ENCODE peak calls at places on chromosome 21, in five cellular contexts. L is mammary epithelial cell, U is nephron progenitor cell, E is OCI-LY7, T is fibroblast of villous mesenchyme. Y is an unnamed sample.

GRCh38 chr21:25871566-25871965 is 136.8 kb downstream of the GABPA start:
- DNase-seq in L (no peak), U (no peak), E (peak; percentile 2), T (no peak), Y (no peak)

GRCh38 chr21:38853421-38853919 is 47.7 kb downstream of the ETS2 start:
- DNase-seq in L (peak; percentile 98), U (no peak), E (peak; percentile 71), T (peak; percentile 94), Y (no peak)

GRCh38 chr21:43277481-43278351 is 108.9 kb downstream of the CRYAA start:
- DNase-seq in L (no peak), U (no peak), E (no peak), T (peak; percentile 30), Y (no peak)

GRCh38 chr21:33841561-33841960 is 74.0 kb downstream of the ATP5PO start:
- DNase-seq in L (no peak), U (no peak), E (no peak), T (no peak), Y (no peak)

GRCh38 chr21:39325458-39325857 is 12.0 kb upstream of the BRWD1 start:
- DNase-seq in L (no peak), U (no peak), E (no peak), T (no peak), Y (no peak)

GRCh38 chr21:40191196-40191595 is 324.0 kb downstream of the PCP4 start:
- DNase-seq in L (no peak), U (no peak), E (no peak), T (no peak), Y (no peak)

GRCh38 chr21:14767192-14767852 is 221.2 kb upstream of the SAMSN1 start:
- DNase-seq in L (no peak), U (no peak), E (no peak), T (no peak), Y (no peak)

GRCh38 chr21:41246808-41247207 is 69.8 kb upstream of the FAM3B start:
- DNase-seq in L (no peak), U (no peak), E (no peak), T (no peak), Y (no peak)

GRCh38 chr21:14943636-14944035 is 121.2 kb downstream of the NRIP1 start:
- DNase-seq in L (no peak), U (no peak), E (no peak), T (no peak), Y (no peak)

GRCh38 chr21:27251752-27252151 is 284.9 kb upstream of the ADAMTS5 start:
- DNase-seq in L (no peak), U (no peak), E (no peak), T (no peak), Y (no peak)
- TF ChIP-seq CTCF in L (no peak), U (no peak), E (no peak), T (no peak), Y (no peak)

DNA sequence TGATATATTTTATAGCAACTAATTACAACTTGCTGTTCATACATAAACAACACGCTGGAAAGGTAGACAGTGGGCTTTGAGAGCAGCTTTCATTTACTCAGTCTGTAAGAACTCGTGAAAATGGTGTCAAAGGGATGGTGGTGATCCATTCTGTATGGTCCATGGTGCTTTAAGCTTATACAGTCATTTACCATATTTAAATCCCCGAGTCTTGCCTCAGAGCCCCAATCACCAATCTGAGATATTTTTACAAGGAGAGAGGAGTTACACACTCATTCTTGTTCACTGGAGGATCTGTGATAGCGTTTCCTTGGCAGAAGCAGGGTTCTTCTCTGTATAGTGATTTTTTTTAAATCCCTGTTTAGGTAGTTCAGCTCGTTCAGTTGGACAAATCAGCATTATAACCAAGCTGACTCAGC is 694.6 kb downstream of the USP25 start:
- DNase-seq in L (peak; percentile 52), U (no peak), E (no peak), T (peak; percentile 25), Y (no peak)
- TF ChIP-seq CTCF in L (no peak), U (no peak), E (no peak), T (no peak), Y (no peak)

GRCh38 chr21:32525282-32525681 is 60.0 kb downstream of the TCP10L start:
- DNase-seq in L (no peak), U (no peak), E (no peak), T (no peak), Y (no peak)

GRCh38 chr21:32521736-32522360 is 63.5 kb downstream of the TCP10L start:
- DNase-seq in L (no peak), U (no peak), E (no peak), T (no peak), Y (no peak)

GRCh38 chr21:32520885-32521735 is 64.2 kb downstream of the TCP10L start:
- DNase-seq in L (peak; percentile 68), U (no peak), E (no peak), T (peak; percentile 99), Y (no peak)

GRCh38 chr21:32523463-32523862 is 61.9 kb downstream of the TCP10L start:
- DNase-seq in L (no peak), U (no peak), E (no peak), T (no peak), Y (no peak)

GRCh38 chr21:32524010-32524719 is 61.2 kb downstream of the TCP10L start:
- DNase-seq in L (peak; percentile 38), U (no peak), E (no peak), T (peak; percentile 97), Y (no peak)
- TF ChIP-seq CTCF in L (no peak), U (no peak), E (no peak), T (no peak), Y (no peak)

GRCh38 chr21:30072496-30072895 is 94.1 kb downstream of the CLDN17 start:
- DNase-seq in L (peak; percentile 66), U (peak; percentile 20), E (no peak), T (no peak), Y (no peak)
- TF ChIP-seq CTCF in L (peak; percentile 67), U (peak; percentile 28), E (peak; percentile 12), T (no peak), Y (no peak)

DNA sequence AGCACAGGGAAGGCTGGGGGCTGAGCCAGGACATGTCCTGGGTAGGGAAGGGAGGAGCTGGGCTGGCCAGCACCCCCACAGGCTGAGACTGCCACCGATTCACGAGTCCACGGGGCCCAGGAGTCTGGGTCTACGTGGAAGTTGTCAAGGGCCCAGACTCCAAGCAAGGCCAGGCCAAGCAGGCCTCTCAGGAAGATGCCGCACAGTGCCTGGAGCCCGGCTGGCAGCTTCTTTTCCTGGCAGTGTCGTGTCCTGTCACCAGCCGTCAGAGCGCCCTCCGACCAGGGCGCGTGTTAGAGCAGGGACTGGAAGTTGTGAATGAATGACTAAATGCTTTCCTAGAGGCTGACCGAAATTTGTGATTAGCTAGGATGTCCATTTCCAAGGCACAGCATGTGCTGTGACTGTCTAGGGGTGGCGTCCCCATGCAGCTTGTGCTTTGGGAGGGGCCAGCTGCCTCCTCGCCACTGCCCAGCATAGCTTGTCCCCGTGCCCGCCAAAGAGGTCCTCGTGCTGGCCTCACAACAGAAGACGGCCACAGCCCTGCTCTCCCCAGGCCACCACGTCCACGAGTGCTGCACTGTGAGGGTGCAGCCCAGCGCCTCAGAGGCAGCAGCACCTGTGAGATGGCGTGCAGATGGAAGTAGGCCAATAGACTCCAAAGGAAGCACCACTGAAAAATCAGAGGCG is 147.4 kb upstream of the COL6A1 start:
- DNase-seq in L (no peak), U (no peak), E (no peak), T (no peak), Y (no peak)
- TF ChIP-seq CTCF in L (no peak), U (no peak), E (no peak), T (no peak), Y (no peak)

DNA sequence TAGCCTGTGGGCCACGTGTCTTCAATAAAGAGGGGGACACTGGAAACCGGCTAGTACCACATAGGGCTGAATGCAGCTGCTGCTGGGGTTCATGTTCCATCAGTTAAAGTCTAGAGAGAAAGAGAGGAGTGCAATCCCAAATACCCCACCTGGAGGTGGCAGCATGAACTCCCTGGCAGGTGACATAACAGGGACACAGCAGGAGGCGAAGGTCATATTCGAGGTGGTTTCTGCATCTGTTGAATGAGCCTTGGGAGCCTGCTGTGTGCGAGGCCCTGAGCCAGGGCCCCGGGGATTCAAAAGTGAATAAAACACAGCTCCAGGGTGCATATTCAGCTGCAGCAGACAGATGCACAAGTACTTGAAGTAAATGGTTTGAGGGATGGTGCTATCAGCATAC is 456.9 kb downstream of the SETD4 start:
- DNase-seq in L (no peak), U (no peak), E (no peak), T (no peak), Y (no peak)
- TF ChIP-seq CTCF in L (no peak), U (no peak), E (no peak), T (no peak), Y (no peak)

GRCh38 chr21:30838536-30838935 is 9.0 kb upstream of the KRTAP7-1 start:
- DNase-seq in L (no peak), U (no peak), E (no peak), T (no peak), Y (no peak)

GRCh38 chr21:30842990-30843389 is 13.4 kb upstream of the KRTAP7-1 start:
- DNase-seq in L (no peak), U (no peak), E (no peak), T (no peak), Y (no peak)

DNA sequence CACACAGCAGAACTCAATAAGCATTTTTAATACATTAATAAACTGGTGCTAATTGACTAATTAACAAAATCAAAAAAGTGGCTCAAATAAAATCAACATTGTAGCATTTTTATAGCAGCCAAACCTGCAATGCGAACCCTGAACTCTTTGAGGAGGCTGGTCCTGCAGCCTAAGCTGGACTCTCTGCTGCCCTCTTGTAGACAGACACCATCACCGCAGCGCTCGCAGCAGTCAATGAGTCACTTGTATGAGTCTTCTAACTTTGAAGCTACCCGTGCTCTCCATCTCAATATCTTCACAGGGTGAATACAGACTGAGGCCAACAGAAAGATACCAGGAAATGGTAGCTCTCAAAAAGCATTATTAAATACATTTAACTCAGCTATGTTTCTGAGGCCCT is 9.7 kb upstream of the KRTAP7-1 start:
- DNase-seq in L (peak; percentile 46), U (peak; percentile 47), E (peak; percentile 7), T (no peak), Y (peak; percentile 23)
- TF ChIP-seq CTCF in L (peak; percentile 21), U (peak; percentile 59), E (peak; percentile 52), T (no peak), Y (no peak)

DNA sequence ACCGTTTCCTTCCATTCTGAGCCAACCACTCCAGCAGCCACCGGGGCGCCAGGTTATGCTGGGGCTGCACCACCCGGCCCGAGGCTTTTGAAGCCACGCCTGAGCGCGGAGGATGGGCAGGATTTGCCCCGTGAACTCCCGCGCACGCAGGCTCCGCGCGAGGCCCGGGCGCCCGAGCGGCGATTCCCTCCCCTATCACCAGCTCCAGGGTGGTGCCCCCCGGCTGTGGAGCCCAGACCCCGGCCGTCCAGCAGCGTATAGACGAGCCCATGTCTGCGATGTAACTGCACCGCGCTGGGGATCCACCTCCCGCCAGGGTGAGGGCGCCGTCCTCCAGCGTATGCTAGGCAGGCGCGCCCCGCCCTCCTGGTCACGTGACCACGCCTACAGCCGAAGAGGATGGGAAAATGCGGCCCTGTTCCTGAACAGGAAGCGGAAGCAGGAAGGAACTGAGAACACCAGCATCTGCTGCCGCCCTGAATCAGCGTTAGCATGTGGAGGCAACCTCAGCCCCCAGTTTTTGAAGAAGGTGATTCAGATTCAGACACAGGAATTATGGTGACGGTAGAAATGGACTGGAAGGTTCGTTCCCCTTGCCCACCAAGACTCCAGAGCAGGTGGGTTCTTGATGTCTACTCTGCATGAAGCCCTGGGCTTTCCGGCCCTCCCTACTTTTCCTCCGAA is 46.0 kb downstream of the VPS26C start:
- DNase-seq in L (peak; percentile 68), U (peak; percentile 70), E (peak; percentile 97), T (peak; percentile 91), Y (peak; percentile 91)
- TF ChIP-seq CTCF in L (no peak), U (no peak), E (peak; percentile 77), T (peak; percentile 1), Y (peak; percentile 85)